ENCODE peak calls at places on chromosomes 6 and 20, in six cellular contexts. Q is H1, O is HCT116, C is GM12878, U is K562, A is HepG2. I is an unnamed sample.

GRCh38 chr6:166240889-166241288 is 67.3 kb downstream of the PRR18 start:
- DNase-seq in O (no peak), C (no peak), Q (no peak), A (no peak), U (no peak), I (no peak)

GRCh38 chr6:116485786-116486185 is 24.6 kb downstream of the CALHM6 start:
- DNase-seq in O (no peak), A (no peak), U (no peak), Q (no peak), C (no peak), I (no peak)

GRCh38 chr20:48626226-48626937 is 201.4 kb downstream of the PREX1 start:
- DNase-seq in U (no peak), Q (no peak), C (no peak), A (no peak), O (no peak), I (no peak)

GRCh38 chr20:51382111-51382985 is 160.2 kb downstream of the NFATC2 start:
- DNase-seq in U (no peak), O (no peak), Q (no peak), A (no peak), C (no peak), I (no peak)

GRCh38 chr6:7958464-7958863 is 47.9 kb upstream of the TXNDC5 start:
- DNase-seq in U (no peak), C (no peak), Q (no peak), A (no peak), O (no peak), I (no peak)

GRCh38 chr20:34512266-34512954 is 3.8 kb upstream of the DYNLRB1 start:
- DNase-seq in Q (no peak), U (no peak), O (no peak), C (no peak), A (peak), I (no peak)

GRCh38 chr6:149948616-149949015 is 6.8 kb downstream of the ULBP2 start:
- DNase-seq in U (no peak), Q (no peak), O (no peak), C (no peak), A (no peak), I (no peak)

GRCh38 chr6:4599924-4600323 is 176.3 kb upstream of the CDYL start:
- DNase-seq in U (no peak), Q (no peak), O (peak), C (no peak), A (peak), I (no peak)

GRCh38 chr6:135938588-135939215 is 87.2 kb downstream of the PDE7B start:
- DNase-seq in A (peak), C (no peak), Q (no peak), O (no peak), U (peak), I (no peak)

GRCh38 chr6:71529026-71529425 is 240.4 kb downstream of the OGFRL1 start:
- DNase-seq in A (no peak), C (no peak), O (no peak), U (no peak), Q (no peak), I (no peak)

GRCh38 chr6:14120556-14120955 is 3.0 kb downstream of the CD83 start:
- DNase-seq in Q (no peak), A (no peak), U (no peak), O (no peak), C (no peak), I (no peak)

GRCh38 chr20:324177-325042 is 942 bp upstream of the SOX12 start:
- DNase-seq in U (peak), O (peak), Q (no peak), A (peak), C (no peak), I (peak)

GRCh38 chr6:106197441-106197840 is 111.3 kb downstream of the PRDM1 start:
- DNase-seq in A (no peak), O (no peak), U (no peak), Q (no peak), C (no peak), I (no peak)
- TF ChIP-seq JUND in A (no peak), O (no peak), U (no peak), Q (no peak), C (no peak), I (no peak)

GRCh38 chr20:64222851-64223525 is 32.6 kb upstream of the PCMTD2 start:
- DNase-seq in Q (no peak), A (no peak), C (no peak), O (no peak), U (no peak), I (no peak)

GRCh38 chr20:64223526-64224067 is 32.0 kb upstream of the PCMTD2 start:
- DNase-seq in A (peak), O (no peak), C (no peak), Q (peak), U (peak), I (no peak)

GRCh38 chr20:64225828-64226598 is 29.5 kb upstream of the PCMTD2 start:
- DNase-seq in C (no peak), A (no peak), O (no peak), U (no peak), Q (no peak), I (no peak)

GRCh38 chr20:64225166-64225595 is 30.4 kb upstream of the PCMTD2 start:
- DNase-seq in A (no peak), C (no peak), Q (no peak), U (no peak), O (no peak), I (no peak)

DNA sequence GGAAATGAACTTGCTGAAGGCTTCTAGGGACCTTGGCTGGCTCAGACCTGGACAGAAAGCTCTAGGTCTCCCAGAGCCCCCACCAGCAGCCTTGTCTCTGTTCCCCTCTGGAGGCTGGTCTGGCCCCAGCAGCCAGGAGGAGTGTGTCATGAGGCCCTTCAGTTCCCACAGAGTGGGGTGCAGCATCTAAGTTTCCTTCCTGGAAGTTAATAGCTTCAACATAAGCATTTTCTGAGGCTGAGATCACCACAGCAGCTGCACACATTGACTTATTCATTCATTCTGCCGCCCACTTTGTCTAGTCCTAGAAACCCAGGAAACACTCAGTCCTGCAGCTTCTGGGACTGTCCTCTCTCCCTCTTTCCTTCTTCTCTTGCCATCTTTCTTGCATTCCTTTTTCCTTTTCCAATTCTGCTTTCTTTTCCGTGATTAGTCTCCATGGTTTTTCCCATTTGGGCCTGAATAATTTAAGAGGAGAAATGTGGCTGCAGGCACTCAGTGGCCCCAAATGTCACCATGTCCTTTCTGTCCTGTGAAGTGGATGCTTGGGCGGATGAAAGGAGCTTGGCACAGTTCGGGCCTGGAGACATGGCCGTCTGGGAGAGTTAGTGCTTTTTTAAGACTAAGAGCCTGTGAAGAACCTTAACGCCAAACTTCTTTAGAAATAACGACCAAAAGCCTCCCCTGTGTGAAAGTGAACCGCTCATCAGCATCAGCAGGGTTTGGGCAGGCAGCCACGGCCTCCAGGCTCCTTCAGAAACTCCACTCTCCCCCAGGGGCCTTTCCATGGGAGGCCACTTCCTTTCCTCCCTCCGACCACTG is 31.0 kb upstream of the PCMTD2 start:
- DNase-seq in A (no peak), C (no peak), O (no peak), U (no peak), Q (no peak), I (no peak)
- TF ChIP-seq JUND in A (no peak), C (no peak), O (no peak), U (no peak), Q (no peak), I (no peak)

DNA sequence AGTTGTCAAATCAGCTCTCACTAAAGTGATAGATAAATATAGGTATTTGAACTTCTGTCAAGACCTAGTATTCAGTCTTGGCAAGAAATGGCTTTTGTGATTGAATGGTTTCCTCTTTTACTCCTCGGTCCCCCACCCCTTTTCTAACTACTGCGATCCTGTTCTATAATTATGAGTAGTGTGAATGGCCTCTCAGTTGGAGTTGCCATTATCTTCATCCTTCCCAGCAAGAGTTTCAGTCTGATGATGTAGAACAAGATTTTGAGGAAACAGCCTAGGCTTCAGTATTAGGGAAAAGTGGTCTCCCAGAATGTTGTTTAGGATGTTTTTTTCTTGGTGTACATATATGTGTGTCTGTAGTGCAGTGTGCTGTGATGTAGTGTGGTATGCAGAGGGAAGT is 179.9 kb upstream of the MMS22L start:
- DNase-seq in A (no peak), U (no peak), O (no peak), C (no peak), Q (no peak), I (no peak)
- TF ChIP-seq JUND in A (no peak), U (no peak), O (no peak), C (no peak), Q (no peak), I (no peak)

GRCh38 chr6:1701668-1702353 is 92.1 kb downstream of the FOXC1 start:
- DNase-seq in Q (no peak), O (no peak), U (no peak), A (no peak), C (no peak), I (no peak)
- TF ChIP-seq JUND in Q (no peak), O (no peak), U (no peak), A (no peak), C (no peak), I (no peak)

GRCh38 chr6:159819932-159820640 is 20.0 kb downstream of the PNLDC1 start:
- DNase-seq in O (no peak), C (no peak), U (no peak), A (no peak), Q (no peak), I (no peak)
- TF ChIP-seq JUND in O (no peak), C (no peak), U (no peak), A (no peak), Q (no peak), I (no peak)

GRCh38 chr6:3455490-3456394 is 1.1 kb downstream of the SLC22A23 start:
- DNase-seq in U (peak), O (no peak), A (peak), Q (no peak), C (no peak), I (peak)
- TF ChIP-seq JUND in U (no peak), O (no peak), A (no peak), Q (no peak), C (no peak), I (no peak)

DNA sequence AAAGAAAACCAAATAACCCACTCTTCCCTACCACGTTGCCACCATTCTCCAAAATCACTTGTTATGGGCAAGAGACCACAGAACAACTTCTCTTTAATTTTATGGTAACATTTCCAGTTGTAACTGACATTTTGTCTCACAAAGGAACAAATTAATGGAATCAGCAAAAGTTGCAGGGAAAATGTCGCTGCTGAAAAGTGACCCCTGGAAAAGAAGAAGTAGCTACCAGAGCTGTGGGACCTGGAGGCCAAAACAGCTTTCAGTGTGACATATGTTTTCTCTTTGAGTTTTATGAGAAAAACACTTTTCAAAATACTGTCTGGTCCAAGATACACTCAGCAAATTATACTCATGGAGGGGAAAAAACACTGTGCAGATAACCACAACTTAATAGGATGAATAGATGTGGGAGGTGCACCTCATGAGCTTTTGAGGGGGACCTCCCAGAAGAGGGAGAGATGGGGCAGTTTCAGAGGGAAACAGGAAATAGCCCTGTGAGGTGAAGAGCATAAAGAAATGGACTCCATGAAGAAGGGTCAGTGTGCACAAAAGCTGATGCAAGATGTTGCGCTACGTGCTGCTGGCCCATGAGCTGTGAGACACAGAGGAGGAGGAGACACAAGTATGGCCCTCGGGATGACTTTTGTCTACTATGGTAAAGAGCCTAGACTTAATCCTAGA is 87.3 kb downstream of the DTNBP1 start:
- DNase-seq in Q (no peak), U (no peak), A (no peak), C (no peak), O (no peak), I (no peak)
- TF ChIP-seq JUND in Q (no peak), U (no peak), A (no peak), C (no peak), O (no peak), I (no peak)

GRCh38 chr6:148595550-148595949 is 151.3 kb upstream of the UST start:
- DNase-seq in O (no peak), Q (no peak), A (no peak), C (no peak), U (no peak), I (no peak)

GRCh38 chr6:148602136-148602535 is 144.7 kb upstream of the UST start:
- DNase-seq in C (no peak), U (no peak), A (no peak), O (no peak), Q (no peak), I (no peak)

GRCh38 chr6:148598690-148599089 is 148.1 kb upstream of the UST start:
- DNase-seq in A (no peak), C (no peak), O (no peak), U (no peak), Q (no peak), I (no peak)

GRCh38 chr6:148596886-148597455 is 149.9 kb upstream of the UST start:
- DNase-seq in U (no peak), A (no peak), O (no peak), Q (no peak), C (no peak), I (no peak)

DNA sequence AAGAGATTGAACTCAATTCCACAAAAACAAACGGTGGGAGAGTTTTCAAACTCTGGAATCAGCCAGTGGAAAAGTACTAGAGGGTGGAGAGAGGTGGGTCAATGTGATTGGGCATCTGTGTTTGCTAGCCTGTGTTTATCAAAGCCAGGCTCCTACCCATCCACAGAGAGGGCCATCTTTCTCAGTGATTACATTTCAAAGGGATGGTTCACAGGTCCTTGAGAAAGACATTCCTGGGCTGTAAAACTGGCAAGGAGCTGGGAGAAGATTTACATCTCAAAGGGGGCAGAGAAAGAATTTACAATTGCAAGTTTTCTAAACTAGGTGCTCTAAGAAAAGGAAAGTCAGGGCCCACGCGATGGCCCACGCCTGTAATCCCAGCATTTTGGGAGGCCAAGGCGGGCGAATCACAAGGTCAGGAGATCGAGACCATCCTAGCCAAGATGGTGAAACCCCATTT is 146.8 kb upstream of the UST start:
- DNase-seq in A (peak), O (no peak), C (no peak), Q (peak), U (no peak), I (no peak)
- TF ChIP-seq JUND in A (no peak), O (no peak), C (no peak), Q (no peak), U (no peak), I (no peak)

DNA sequence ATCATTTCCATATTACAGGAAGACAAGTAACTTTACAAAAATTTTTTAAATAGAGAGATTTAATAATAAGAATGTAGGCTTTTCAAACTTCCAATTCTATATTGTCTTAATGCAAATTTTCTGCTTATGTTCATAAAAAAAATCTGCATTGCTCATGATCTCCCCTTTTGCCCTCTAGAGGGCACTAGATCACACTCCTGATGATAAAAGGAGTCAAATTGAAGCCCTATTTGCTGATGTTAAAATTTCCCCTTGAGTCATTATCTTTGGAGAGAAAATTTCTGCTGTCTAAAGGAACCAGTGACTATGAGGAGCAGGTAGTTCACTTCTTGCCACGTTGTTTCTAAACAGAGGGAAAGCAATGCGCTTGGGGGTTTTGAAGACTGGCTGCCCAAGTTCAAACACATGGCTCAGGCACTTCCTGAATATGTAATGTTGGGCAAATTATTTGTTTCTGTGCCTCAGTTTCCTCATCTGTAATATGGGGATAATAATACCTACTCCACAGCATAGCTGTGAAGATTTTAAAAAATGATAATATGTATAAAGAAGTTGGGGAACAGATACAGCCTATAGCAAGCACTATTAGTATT is 874.2 kb downstream of the TFAP2A start:
- DNase-seq in C (no peak), U (peak), Q (no peak), O (peak), A (peak), I (peak)
- TF ChIP-seq JUND in C (no peak), U (no peak), Q (no peak), O (no peak), A (no peak), I (no peak)

I was measured in T47D.